ENCODE peak calls at places on chromosomes 6 and 20, in ten cellular contexts. Z is coronary artery; S is left ventricle myocardium inferior; J is bronchial epithelial cell; F is activated CD4-positive, alpha-beta T cell treated with anti-CD3 and anti-CD28 coated beads, Interleukin-2, amount 50 U/mL, for 4 hours; I is brain microvascular endothelial cell; L is stimulated activated CD8-positive, alpha-beta memory T cell treated with anti-CD3 and anti-CD28 coated beads, Interleukin-12 subunit alpha, Interleukin-12 subunit beta, amount 100 ng/mL, for 4 hours; C is fibroblast of lung; N is T-helper 17 cell; H is adipocyte. X is an unnamed sample.

GRCh38 chr6:69894578-69895347 is 28.4 kb downstream of the COL19A1 start:
- DNase-seq in N (no peak), I (peak), L (no peak), S (no peak), Z (no peak), J (peak), H (peak), C (peak), F (no peak), X (no peak)

GRCh38 chr6:83221886-83222479 is 28.8 kb downstream of the RWDD2A start:
- DNase-seq in H (peak), I (no peak), N (no peak), L (no peak), C (peak), F (no peak), S (no peak), J (peak), Z (no peak), X (no peak)

GRCh38 chr6:7006536-7007191 is 101.1 kb upstream of the RREB1 start:
- DNase-seq in H (no peak), F (no peak), Z (no peak), I (no peak), J (no peak), C (peak), S (no peak), N (no peak), L (no peak), X (no peak)

GRCh38 chr6:18488526-18489270 is 101.5 kb downstream of the RNF144B start:
- DNase-seq in C (peak), H (peak), F (no peak), S (no peak), J (peak), I (peak), L (no peak), N (no peak), Z (no peak), X (no peak)

GRCh38 chr6:89734526-89734925 is 85.1 kb downstream of the MDN1 start:
- DNase-seq in L (no peak), Z (no peak), S (no peak), I (peak), H (peak), J (peak), N (no peak), C (peak), F (no peak), X (no peak)

GRCh38 chr6:52573295-52573694 is 3.6 kb downstream of the TRAM2 start:
- DNase-seq in L (no peak), Z (no peak), H (peak), J (no peak), N (no peak), C (peak), I (no peak), F (no peak), S (no peak), X (no peak)

GRCh38 chr6:118744261-118744941 is 93.0 kb upstream of the CEP85L start:
- DNase-seq in N (no peak), C (peak), J (no peak), Z (no peak), L (no peak), S (no peak), I (no peak), H (peak), F (no peak), X (no peak)

GRCh38 chr6:99611148-99611547 is 4.5 kb downstream of the PRDM13 start:
- DNase-seq in J (peak), H (no peak), I (no peak), S (no peak), Z (no peak), F (no peak), C (no peak), N (no peak), L (no peak), X (no peak)

GRCh38 chr6:44056392-44057237 is 70.6 kb downstream of the MRPL14 start:
- DNase-seq in I (no peak), L (no peak), N (no peak), Z (no peak), J (peak), S (peak), H (no peak), C (peak), F (no peak), X (no peak)

GRCh38 chr6:7260291-7261029 is 52.5 kb downstream of the SSR1 start:
- DNase-seq in F (no peak), I (no peak), L (no peak), C (no peak), Z (no peak), S (no peak), J (no peak), N (no peak), H (no peak), X (no peak)

GRCh38 chr6:130306377-130306776 is 59.4 kb upstream of the TMEM200A start:
- DNase-seq in L (no peak), J (peak), N (no peak), S (no peak), Z (no peak), F (no peak), I (no peak), C (peak), H (peak), X (no peak)

GRCh38 chr6:1626481-1626880 is 16.8 kb downstream of the FOXC1 start:
- DNase-seq in S (no peak), F (no peak), J (no peak), C (no peak), Z (no peak), I (no peak), L (no peak), H (no peak), N (no peak), X (no peak)

GRCh38 chr20:62840244-62841197 is 21.1 kb downstream of the TCFL5 start:
- DNase-seq in I (no peak), F (no peak), C (no peak), Z (no peak), H (no peak), N (no peak), S (no peak), L (no peak), J (no peak), X (no peak)

GRCh38 chr6:119979862-119980261 is 630.3 kb upstream of the MAN1A1 start:
- DNase-seq in L (no peak), I (no peak), J (peak), C (no peak), H (peak), F (no peak), N (no peak), Z (no peak), S (no peak), X (no peak)

GRCh38 chr6:128443553-128443952 is 76.8 kb downstream of the PTPRK start:
- DNase-seq in H (no peak), J (peak), N (no peak), S (no peak), L (no peak), Z (no peak), F (no peak), C (peak), I (peak), X (no peak)

GRCh38 chr6:11270030-11271027 is 37.9 kb upstream of the NEDD9 start:
- DNase-seq in J (no peak), N (no peak), L (no peak), Z (no peak), F (no peak), C (peak), I (peak), S (no peak), H (no peak), X (no peak)

GRCh38 chr20:19735446-19735845 is 22.6 kb upstream of the RIN2 start:
- DNase-seq in Z (peak), H (peak), J (peak), L (no peak), N (no peak), S (peak), C (peak), F (no peak), I (peak), X (no peak)

GRCh38 chr6:146028835-146029572 is at the start of gene GRM1:
- DNase-seq in L (no peak), Z (no peak), H (no peak), C (no peak), I (no peak), J (no peak), F (no peak), S (no peak), N (no peak), X (no peak)

GRCh38 chr6:26507658-26508057 is 7.6 kb downstream of the BTN1A1 start:
- DNase-seq in I (no peak), L (no peak), C (no peak), S (no peak), J (no peak), H (no peak), F (no peak), Z (no peak), N (no peak), X (no peak)

GRCh38 chr6:73349311-73349710 is 4.8 kb downstream of the DPPA5 start:
- DNase-seq in L (no peak), C (no peak), H (no peak), N (no peak), S (no peak), F (no peak), Z (no peak), I (no peak), J (no peak), X (no peak)

GRCh38 chr20:50127587-50128519 is 14.9 kb upstream of the UBE2V1 start:
- DNase-seq in L (no peak), S (no peak), I (no peak), C (no peak), N (no peak), F (no peak), H (no peak), J (no peak), Z (no peak), X (no peak)

GRCh38 chr20:9458075-9458818 is 56.1 kb upstream of the LAMP5 start:
- DNase-seq in H (peak), N (no peak), J (peak), L (no peak), F (no peak), I (peak), C (no peak), Z (no peak), S (no peak), X (no peak)

GRCh38 chr20:41664584-41664983 is 46.4 kb upstream of the CHD6 start:
- DNase-seq in F (no peak), H (no peak), I (no peak), C (no peak), N (no peak), J (peak), Z (no peak), L (no peak), S (no peak), X (no peak)